ENCODE peak calls at places on chromosomes 16 and 17, in six cellular contexts. E is mesendoderm, B is neuronal stem cell, W is IMR-90, U is H1, Z is mesenchymal stem cell. O is an unnamed sample.
A peak's percentile ranks its signal among the peaks of the same experiment; 100 is the strongest.

GRCh38 chr17:74840989-74841666 is 18.6 kb downstream of the GRIN2C start:
- DNase-seq in Z (peak; percentile 43), E (peak; percentile 34), W (peak; percentile 20), U (no peak), B (no peak), O (no peak)

GRCh38 chr16:68644715-68645493 is at the start of gene CDH3:
- DNase-seq in B (no peak), Z (peak; percentile 31), E (peak; percentile 87), U (peak; percentile 82), W (no peak), O (peak; percentile 33)

GRCh38 chr17:83100853-83101391 is 21.5 kb downstream of the METRNL start:
- DNase-seq in W (no peak), E (no peak), Z (no peak), U (no peak), B (no peak), O (no peak)

GRCh38 chr17:76379646-76380376 is 4.6 kb upstream of the SPHK1 start:
- DNase-seq in Z (no peak), U (no peak), E (no peak), W (no peak), B (no peak), O (no peak)

GRCh38 chr17:81390029-81390428 is 5.2 kb upstream of the BAHCC1 start:
- DNase-seq in E (peak; percentile 28), B (no peak), U (no peak), Z (no peak), W (no peak), O (no peak)

GRCh38 chr16:566475-567361 is at the start of gene NHLRC4:
- DNase-seq in U (no peak), W (peak; percentile 54), E (peak; percentile 76), Z (peak; percentile 71), B (no peak), O (peak; percentile 62)

GRCh38 chr17:40015005-40015997 is at the start of gene CSF3:
- DNase-seq in Z (no peak), E (no peak), W (no peak), B (no peak), U (no peak), O (no peak)

GRCh38 chr16:71727545-71728324 is 3.2 kb upstream of the PHLPP2 start:
- DNase-seq in E (no peak), B (no peak), W (no peak), Z (no peak), U (no peak), O (no peak)

GRCh38 chr17:69809331-69809730 is 265.7 kb upstream of the KCNJ16 start:
- DNase-seq in W (no peak), E (no peak), B (no peak), U (no peak), Z (peak; percentile 14), O (peak; percentile 74)

GRCh38 chr16:24784121-24784520 is 54.7 kb downstream of the TNRC6A start:
- DNase-seq in B (no peak), W (no peak), Z (no peak), E (no peak), U (no peak), O (no peak)

GRCh38 chr17:15648384-15648783 is 28.9 kb upstream of the FBXW10B start:
- DNase-seq in E (no peak), Z (peak; percentile 44), U (no peak), W (no peak), B (no peak), O (peak; percentile 34)

GRCh38 chr17:37678036-37678435 is 34.8 kb upstream of the DDX52 start:
- DNase-seq in Z (no peak), B (no peak), W (no peak), E (no peak), U (no peak), O (no peak)

GRCh38 chr16:35404273-35404672 is 1944.9 kb downstream of the TP53TG3F start:
- DNase-seq in E (no peak), W (no peak), B (no peak), Z (no peak), U (no peak), O (no peak)

GRCh38 chr17:64983708-64984107 is 64.4 kb upstream of the LRRC37A3 start:
- DNase-seq in B (no peak), U (no peak), Z (no peak), E (no peak), W (no peak), O (no peak)

GRCh38 chr17:39634384-39634871 is 2.5 kb upstream of the STARD3 start:
- DNase-seq in B (no peak), U (no peak), Z (peak; percentile 56), W (peak; percentile 44), E (peak; percentile 64), O (peak; percentile 74)

GRCh38 chr17:9389116-9389515 is 186.5 kb downstream of the STX8 start:
- DNase-seq in W (peak; percentile 97), B (no peak), U (no peak), Z (peak; percentile 84), E (no peak), O (peak; percentile 40)

GRCh38 chr17:69936996-69937395 is 138.0 kb upstream of the KCNJ16 start:
- DNase-seq in Z (no peak), E (no peak), B (no peak), U (no peak), W (no peak), O (peak; percentile 61)

GRCh38 chr17:27630607-27631408 is at the start of gene LGALS9:
- DNase-seq in Z (peak; percentile 19), U (no peak), W (peak; percentile 38), E (no peak), B (no peak), O (peak; percentile 24)

GRCh38 chr16:28110074-28110473 is 46.6 kb upstream of the GSG1L start:
- DNase-seq in B (no peak), U (no peak), Z (peak; percentile 41), E (no peak), W (peak; percentile 79), O (peak; percentile 9)

GRCh38 chr17:42682400-42683384 is at the start of gene CNTNAP1:
- DNase-seq in B (peak; percentile 66), W (peak; percentile 84), Z (peak; percentile 92), E (peak; percentile 76), U (no peak), O (peak; percentile 28)

GRCh38 chr17:19018600-19018950 is 14.0 kb upstream of the FAM83G start:
- DNase-seq in W (no peak), U (no peak), B (no peak), Z (no peak), E (no peak), O (no peak)

GRCh38 chr16:14347706-14348105 is 276.6 kb downstream of the MRTFB start:
- DNase-seq in U (no peak), E (no peak), Z (no peak), B (no peak), W (no peak), O (no peak)

GRCh38 chr16:71883849-71884638 is at the start of gene ZNF821:
- DNase-seq in B (peak; percentile 93), E (peak; percentile 96), U (peak; percentile 73), W (peak; percentile 64), Z (peak; percentile 81), O (peak; percentile 82)

GRCh38 chr16:29154100-29154499 is 169.2 kb downstream of the LAT start:
- DNase-seq in W (no peak), U (no peak), Z (no peak), E (no peak), B (no peak), O (no peak)

GRCh38 chr16:6732166-6732565 is 600.5 kb upstream of the RBFOX1 start:
- DNase-seq in E (peak; percentile 17), W (no peak), Z (no peak), B (no peak), U (no peak), O (no peak)

GRCh38 chr17:74192950-74193781 is 10.3 kb upstream of the RPL38 start:
- DNase-seq in W (no peak), B (no peak), U (no peak), E (no peak), Z (peak; percentile 95), O (no peak)

GRCh38 chr17:79944821-79945391 is 90.8 kb downstream of the TBC1D16 start:
- DNase-seq in Z (no peak), W (no peak), U (no peak), E (no peak), B (no peak), O (no peak)

DNA sequence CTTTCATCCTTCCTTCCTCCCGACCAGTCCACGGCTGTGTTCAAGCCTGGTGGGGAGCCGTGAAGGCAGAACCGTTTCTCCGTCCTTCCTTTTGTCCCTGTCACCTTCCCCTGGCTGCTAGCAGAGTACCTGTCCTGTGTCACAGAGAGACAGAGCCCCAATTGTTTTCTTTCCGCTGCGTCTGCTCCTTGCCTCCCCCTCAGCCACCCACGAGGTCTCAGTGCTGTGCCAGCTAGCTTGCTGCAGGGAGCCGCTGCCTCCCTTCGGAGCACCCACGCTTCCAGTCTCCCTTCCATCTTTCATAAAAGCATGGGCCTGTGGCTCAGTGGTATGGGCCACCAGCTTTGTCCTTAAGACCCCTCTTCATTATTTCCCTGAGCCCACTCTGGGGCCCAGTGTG is 62.2 kb downstream of the MPRIP start:
- DNase-seq in U (no peak), Z (no peak), W (no peak), B (no peak), E (no peak), O (no peak)
- H4K8ac ChIP-seq in U (no peak overlapping the region), Z (no peak overlapping the region), W (no peak overlapping the region), B (no peak overlapping the region), E (no peak overlapping the region), O (no peak overlapping the region)

DNA sequence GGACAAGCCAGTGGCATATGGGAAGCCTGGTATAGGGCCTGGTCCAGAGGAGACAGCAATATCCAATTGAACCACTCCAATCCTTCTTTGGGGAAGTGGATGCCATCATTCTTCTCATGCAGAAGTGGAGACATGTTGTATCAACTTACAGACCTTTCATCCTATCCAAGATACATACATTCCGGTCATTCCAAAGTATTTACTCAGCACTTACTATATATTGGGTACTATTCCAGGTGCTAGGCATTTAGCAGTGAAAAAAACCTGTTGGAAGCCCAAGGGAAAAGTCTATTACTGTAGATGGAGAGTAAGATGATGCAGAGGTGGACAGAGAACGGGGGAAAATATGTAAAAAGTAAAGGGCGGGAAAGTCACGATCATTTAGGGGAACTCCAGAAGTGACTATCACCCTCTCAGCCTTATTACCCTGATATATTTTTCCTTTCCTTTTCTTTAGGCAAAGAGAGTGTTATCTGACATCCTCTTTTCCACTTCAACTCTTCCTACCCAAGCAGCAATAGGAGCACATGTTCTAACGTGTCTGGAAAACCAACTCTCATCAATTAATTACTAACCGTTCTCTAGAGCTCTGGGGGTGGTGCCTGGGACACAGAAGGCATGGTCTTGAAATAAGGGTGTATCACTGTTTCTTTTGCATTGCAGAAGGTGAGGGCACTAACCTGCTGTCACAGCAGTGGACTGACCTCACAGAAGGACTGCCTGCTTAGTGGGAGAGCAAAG is 210.1 kb upstream of the MAF start:
- DNase-seq in E (peak; percentile 85), Z (no peak), U (no peak), W (no peak), B (no peak), O (no peak)
- H3K4me3 ChIP-seq in E (no peak overlapping the region), Z (no peak overlapping the region), U (no peak overlapping the region), W (no peak overlapping the region), B (no peak overlapping the region), O (no peak overlapping the region)

GRCh38 chr17:57900991-57901743 is 51.3 kb upstream of the MRPS23 start:
- DNase-seq in U (no peak), E (no peak), Z (no peak), W (no peak), B (no peak), O (no peak)
- H3K27ac ChIP-seq in U (no peak overlapping the region), E (no peak overlapping the region), Z (no peak overlapping the region), W (no peak overlapping the region), B (no peak overlapping the region), O (no peak overlapping the region)

DNA sequence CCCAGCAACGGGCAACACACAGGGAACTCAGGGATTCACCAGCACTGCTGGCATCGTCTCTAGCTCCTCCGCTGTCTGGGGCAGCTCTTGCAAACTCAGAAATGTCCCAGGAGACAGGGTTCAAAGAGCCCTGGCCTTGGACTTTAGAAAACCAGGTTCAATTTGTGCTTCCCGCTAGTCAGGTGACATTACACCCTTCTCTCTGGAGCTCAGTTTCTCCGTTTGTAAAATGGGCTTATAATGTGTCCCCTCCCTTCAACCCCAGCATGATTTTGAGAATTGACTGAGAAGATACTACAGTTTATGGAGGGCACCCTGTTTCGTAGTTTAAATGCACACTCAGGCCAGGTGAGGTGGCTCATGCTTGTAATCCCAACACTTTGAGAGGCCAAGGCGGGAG is 1.9 kb upstream of the MYCBPAP start:
- DNase-seq in B (no peak), U (no peak), W (no peak), E (no peak), Z (no peak), O (no peak)
- H4K8ac ChIP-seq in B (no peak overlapping the region), U (no peak overlapping the region), W (no peak overlapping the region), E (no peak overlapping the region), Z (no peak overlapping the region), O (no peak overlapping the region)